ENCODE peak calls at places on chromosomes 12 and 14, in seven cellular contexts. S is foreskin fibroblast, M is dorsolateral prefrontal cortex, K is PC-9, X is endodermal cell, B is AG04450, E is psoas muscle. Z is an unnamed sample.
A peak's percentile ranks its signal among the peaks of the same experiment; 100 is the strongest.

GRCh38 chr14:81178063-81178462 is 42.7 kb downstream of the GTF2A1 start:
- DNase-seq in S (no peak), M (no peak), K (no peak), X (no peak), B (no peak), E (no peak), Z (peak; percentile 19)

GRCh38 chr14:68716698-68717097 is 76.2 kb downstream of the ZFP36L1 start:
- DNase-seq in S (no peak), M (no peak), K (no peak), X (peak; percentile 46), B (no peak), E (no peak), Z (no peak)

GRCh38 chr14:96393292-96393691 is 1.4 kb downstream of the AK7 start:
- DNase-seq in S (no peak), M (no peak), K (no peak), X (no peak), B (no peak), E (no peak), Z (no peak)

GRCh38 chr12:45726594-45727300 is 2.8 kb upstream of the ARID2 start:
- DNase-seq in S (no peak), M (peak; percentile 62), K (no peak), X (no peak), B (no peak), E (peak; percentile 71), Z (no peak)

GRCh38 chr12:32395031-32395430 is 4.3 kb upstream of the FGD4 start:
- DNase-seq in S (no peak), M (no peak), K (no peak), X (peak; percentile 47), B (no peak), E (no peak), Z (no peak)

GRCh38 chr12:74111688-74112360 is 425.8 kb upstream of the ATXN7L3B start:
- DNase-seq in S (no peak), M (peak; percentile 60), K (no peak), X (peak; percentile 94), B (no peak), E (no peak), Z (no peak)

GRCh38 chr14:99037777-99038176 is 234.2 kb downstream of the BCL11B start:
- DNase-seq in S (no peak), M (no peak), K (no peak), X (peak; percentile 77), B (no peak), E (no peak), Z (no peak)

GRCh38 chr14:54000341-54000811 is 43.8 kb upstream of the BMP4 start:
- DNase-seq in S (peak; percentile 41), M (no peak), K (peak; percentile 50), X (no peak), B (no peak), E (no peak), Z (no peak)

GRCh38 chr12:49537231-49537708 is 1.6 kb upstream of the KCNH3 start:
- DNase-seq in S (no peak), M (no peak), K (no peak), X (peak; percentile 41), B (no peak), E (no peak), Z (no peak)

GRCh38 chr12:28622416-28622815 is 432.2 kb downstream of the CCDC91 start:
- DNase-seq in S (peak; percentile 34), M (no peak), K (no peak), X (no peak), B (peak; percentile 26), E (no peak), Z (no peak)

GRCh38 chr12:114875323-114875722 is 191.3 kb upstream of the TBX3 start:
- DNase-seq in S (no peak), M (no peak), K (no peak), X (no peak), B (no peak), E (no peak), Z (no peak)

GRCh38 chr12:122947352-122947792 is 18.9 kb downstream of the ABCB9 start:
- DNase-seq in S (no peak), M (no peak), K (no peak), X (no peak), B (no peak), E (peak; percentile 54), Z (no peak)

GRCh38 chr12:20105938-20106337 is 262.4 kb upstream of the PDE3A start:
- DNase-seq in S (no peak), M (no peak), K (no peak), X (no peak), B (peak; percentile 6), E (no peak), Z (no peak)

GRCh38 chr12:11716794-11717532 is 67.5 kb downstream of the ETV6 start:
- DNase-seq in S (peak; percentile 72), M (no peak), K (no peak), X (no peak), B (no peak), E (no peak), Z (no peak)

GRCh38 chr12:44779766-44780165 is 96.3 kb downstream of the NELL2 start:
- DNase-seq in S (no peak), M (no peak), K (no peak), X (no peak), B (no peak), E (no peak), Z (no peak)

GRCh38 chr14:24897793-24898192 is 152.2 kb downstream of the STXBP6 start:
- DNase-seq in S (no peak), M (no peak), K (no peak), X (no peak), B (no peak), E (no peak), Z (no peak)

GRCh38 chr12:110317921-110318320 is 36.9 kb downstream of the ATP2A2 start:
- DNase-seq in S (no peak), M (no peak), K (no peak), X (no peak), B (no peak), E (no peak), Z (no peak)

GRCh38 chr14:69539631-69540410 is 34.9 kb downstream of the CCDC177 start:
- DNase-seq in S (peak; percentile 23), M (no peak), K (peak; percentile 66), X (no peak), B (peak; percentile 11), E (peak; percentile 41), Z (no peak)

GRCh38 chr14:67285876-67286452 is 44.7 kb downstream of the PALS1 start:
- DNase-seq in S (no peak), M (no peak), K (peak; percentile 56), X (no peak), B (peak; percentile 16), E (no peak), Z (peak; percentile 34)

GRCh38 chr12:123790901-123791486 is 28.9 kb downstream of the DNAH10 start:
- DNase-seq in S (no peak), M (no peak), K (no peak), X (no peak), B (no peak), E (no peak), Z (no peak)

GRCh38 chr14:105389534-105389933 is 8.8 kb upstream of the TEX22 start:
- DNase-seq in S (no peak), M (no peak), K (no peak), X (no peak), B (no peak), E (no peak), Z (no peak)

DNA sequence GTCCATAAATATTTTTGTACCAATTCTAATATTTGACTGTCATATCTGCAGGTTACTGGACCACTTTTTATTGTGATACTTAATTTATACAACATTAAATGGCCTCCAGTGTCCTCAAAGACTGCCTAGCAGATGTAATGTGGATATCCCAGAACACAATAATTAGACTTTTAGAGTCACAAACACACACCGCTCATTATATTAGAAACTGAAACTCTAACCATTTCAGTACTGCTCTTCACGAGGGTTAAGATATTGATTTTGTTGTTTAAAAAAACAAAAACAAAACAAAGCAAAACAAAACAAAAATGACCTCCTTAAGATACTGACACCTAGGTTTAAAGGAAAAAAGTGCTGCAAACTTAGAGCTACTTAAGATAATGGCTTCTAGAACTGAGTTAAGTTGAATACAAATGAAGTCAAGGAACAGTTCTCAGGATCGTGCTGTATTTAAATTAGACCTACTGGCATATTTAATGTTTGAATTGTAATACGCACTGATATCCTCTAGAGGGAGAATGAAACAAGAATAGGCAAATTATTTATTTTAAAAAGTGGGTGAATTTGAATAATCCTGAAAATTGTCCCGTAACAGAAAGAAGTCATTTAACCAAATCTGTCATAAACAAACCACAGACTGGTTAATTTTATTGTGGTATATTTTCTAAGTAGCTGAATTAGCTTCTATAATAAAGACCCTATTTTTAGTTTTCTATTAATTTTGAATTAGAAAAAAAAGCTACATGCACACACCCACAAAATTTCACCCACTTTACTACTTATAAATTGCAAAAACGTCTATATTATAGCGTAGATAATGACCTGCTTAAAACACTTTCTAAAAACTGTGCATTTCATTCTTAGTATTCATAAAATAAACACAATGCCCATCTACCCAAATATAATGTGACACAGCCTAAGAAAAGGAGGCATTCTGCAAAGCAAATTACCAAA is 395.2 kb upstream of the DCN start:
- DNase-seq in S (peak; percentile 1), M (no peak), K (no peak), X (no peak), B (no peak), E (no peak), Z (no peak)
- TF ChIP-seq CTCF in S (peak; percentile 35), M (peak; percentile 76), K (peak; percentile 81), X (peak; percentile 73), B (peak; percentile 53), E (peak; percentile 61), Z (peak; percentile 40)

GRCh38 chr12:130288201-130288600 is 49.5 kb upstream of the PIWIL1 start:
- DNase-seq in S (no peak), M (no peak), K (no peak), X (no peak), B (no peak), E (no peak), Z (no peak)
- H3K4me3 ChIP-seq in S (no peak overlapping the region), M (no peak overlapping the region), K (no peak overlapping the region), X (no peak overlapping the region), B (no peak overlapping the region), E (no peak overlapping the region), Z (no peak overlapping the region)

DNA sequence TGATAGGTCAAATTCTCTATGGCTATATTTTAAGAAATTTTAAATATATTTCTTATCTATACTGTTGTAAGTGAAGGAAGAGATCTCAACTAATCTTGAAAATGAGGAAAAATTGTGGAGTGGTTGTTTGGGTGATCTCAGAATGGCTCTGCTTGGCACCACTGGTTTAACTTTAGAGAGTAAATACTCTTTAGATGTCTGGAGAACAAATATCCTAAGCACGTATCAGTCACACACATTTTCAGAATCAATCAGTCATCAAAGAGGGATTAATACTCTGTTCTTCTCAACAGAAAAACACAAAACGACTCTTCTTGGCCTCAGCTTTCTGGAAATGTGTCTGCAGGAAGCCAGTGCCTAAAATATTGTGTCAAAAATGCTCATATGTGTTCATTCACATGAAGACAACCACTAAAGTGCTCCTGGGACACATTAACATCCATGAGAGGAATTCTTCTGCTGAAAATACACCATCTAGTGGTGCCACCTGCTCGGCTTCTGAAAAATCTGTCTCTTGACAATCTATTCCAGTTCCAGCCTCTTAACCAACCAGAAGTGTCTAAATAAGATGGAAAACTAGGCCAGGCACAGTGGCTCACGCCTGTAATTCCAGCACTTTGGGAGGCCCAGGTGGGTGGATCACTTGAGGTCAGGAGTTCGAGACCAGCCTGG is 81.1 kb upstream of the CCDC198 start:
- DNase-seq in S (no peak), M (no peak), K (no peak), X (no peak), B (no peak), E (no peak), Z (no peak)
- TF ChIP-seq CTCF in S (no peak), M (no peak), K (no peak), X (peak; percentile 65), B (no peak), E (no peak), Z (peak; percentile 16)

DNA sequence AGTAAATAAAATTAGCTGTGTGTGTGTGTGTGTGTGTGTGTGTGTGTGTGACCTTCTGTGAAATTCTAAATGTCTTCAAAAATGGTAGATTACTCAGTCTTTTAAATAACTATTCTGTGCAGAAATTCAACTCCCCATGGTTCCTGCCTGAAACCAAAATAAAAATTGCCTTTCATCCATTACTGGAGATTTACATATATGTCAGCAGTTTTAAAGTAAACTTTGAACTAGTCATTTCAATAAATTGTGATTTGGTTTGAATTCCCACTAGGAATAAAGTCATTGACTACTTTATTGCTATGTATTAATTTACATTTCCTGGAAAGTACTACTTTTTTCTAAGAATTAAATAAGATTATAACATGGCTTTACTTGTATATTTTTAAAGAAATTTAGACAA is 5.3 kb downstream of the ELK3 start:
- DNase-seq in S (no peak), M (no peak), K (no peak), X (no peak), B (no peak), E (no peak), Z (no peak)
- H3K4me3 ChIP-seq in S (no peak overlapping the region), M (no peak overlapping the region), K (peak overlapping the region; percentile 36), X (no peak overlapping the region), B (no peak overlapping the region), E (no peak overlapping the region), Z (no peak overlapping the region)